ENCODE peak calls at places on chromosomes 13 and 19, in nine cellular contexts. O is IMR-90; T is CD4-positive, alpha-beta memory T cell; B is DND-41; L is RWPE1; C is breast epithelium; X is HL-60; K is substantia nigra; E is spleen. Y is an unnamed sample.

GRCh38 chr13:53901593-53901992 is 873.0 kb downstream of the OLFM4 start:
- DNase-seq in T (no peak), E (no peak), X (no peak), B (no peak), O (no peak), L (no peak), K (no peak), C (no peak), Y (no peak)

GRCh38 chr13:19955873-19956559 is 2.5 kb upstream of the ZMYM2 start:
- DNase-seq in X (no peak), O (no peak), E (no peak), C (no peak), L (no peak), K (no peak), T (no peak), B (no peak), Y (no peak)

GRCh38 chr13:73816702-73817101 is 317.5 kb downstream of the KLF12 start:
- DNase-seq in B (no peak), T (no peak), K (no peak), E (no peak), C (no peak), L (peak; percentile 24), X (no peak), O (no peak), Y (no peak)

GRCh38 chr13:102721800-102722231 is 27.0 kb upstream of the METTL21C start:
- DNase-seq in X (no peak), K (peak; percentile 21), E (no peak), B (no peak), T (no peak), C (no peak), O (no peak), L (no peak), Y (no peak)

GRCh38 chr19:9306443-9306842 is 3.2 kb downstream of the ZNF699 start:
- DNase-seq in C (no peak), L (peak; percentile 3), X (no peak), T (no peak), O (peak; percentile 76), K (no peak), B (no peak), E (no peak), Y (no peak)

GRCh38 chr19:808176-808741 is 11.0 kb downstream of the PTBP1 start:
- DNase-seq in K (no peak), X (peak; percentile 44), C (no peak), E (no peak), O (no peak), T (no peak), B (no peak), L (no peak), Y (no peak)

GRCh38 chr19:33513424-33513823 is 8.2 kb downstream of the PEPD start:
- DNase-seq in B (no peak), K (no peak), L (no peak), X (no peak), T (no peak), C (no peak), E (no peak), O (no peak), Y (no peak)

GRCh38 chr19:38515906-38516305 is 82.4 kb downstream of the RYR1 start:
- DNase-seq in E (no peak), K (no peak), L (no peak), X (no peak), T (no peak), B (no peak), O (no peak), C (no peak), Y (no peak)

GRCh38 chr13:64529874-64530485 is 2700.2 kb downstream of the PCDH9 start:
- DNase-seq in C (no peak), T (no peak), X (no peak), E (no peak), L (peak; percentile 28), B (peak; percentile 11), K (no peak), O (no peak), Y (no peak)

GRCh38 chr13:102799544-102800144 is 725 bp downstream of the BIVM start:
- DNase-seq in L (peak; percentile 13), X (no peak), C (no peak), E (peak; percentile 84), B (no peak), T (peak; percentile 27), K (peak; percentile 57), O (peak; percentile 5), Y (no peak)

GRCh38 chr19:4851551-4852290 is 15.7 kb downstream of the PLIN3 start:
- DNase-seq in K (peak; percentile 62), T (peak; percentile 63), C (peak; percentile 45), X (no peak), B (peak; percentile 75), O (peak; percentile 42), E (peak; percentile 90), L (peak; percentile 44), Y (peak; percentile 58)

GRCh38 chr13:97121894-97122293 is 100.2 kb upstream of the MBNL2 start:
- DNase-seq in L (no peak), O (peak; percentile 54), T (no peak), C (no peak), X (no peak), B (no peak), K (no peak), E (no peak), Y (no peak)

GRCh38 chr19:58476498-58477015 is 405 bp downstream of the ZNF446 start:
- DNase-seq in K (no peak), L (no peak), X (no peak), C (no peak), T (no peak), B (peak; percentile 33), E (no peak), O (no peak), Y (no peak)

GRCh38 chr19:11964858-11965645 is at the start of gene ZNF763:
- DNase-seq in T (peak; percentile 93), K (peak; percentile 80), X (no peak), B (peak; percentile 92), C (peak; percentile 93), L (peak; percentile 83), O (peak; percentile 75), E (peak; percentile 98), Y (peak; percentile 83)

GRCh38 chr19:48290923-48291700 is 21.2 kb downstream of the ZNF114 start:
- DNase-seq in X (peak; percentile 40), E (peak; percentile 91), O (peak; percentile 81), T (peak; percentile 47), B (peak; percentile 51), L (peak; percentile 83), C (peak; percentile 66), K (peak; percentile 69), Y (peak; percentile 79)

GRCh38 chr13:24002206-24002815 is 105.0 kb upstream of the C1QTNF9B start:
- DNase-seq in X (no peak), L (no peak), O (no peak), B (no peak), E (no peak), K (no peak), C (no peak), T (no peak), Y (no peak)

GRCh38 chr19:19661675-19662251 is 1.7 kb downstream of the ATP13A1 start:
- DNase-seq in T (peak; percentile 77), O (no peak), C (no peak), E (peak; percentile 79), B (peak; percentile 39), L (no peak), K (no peak), X (peak; percentile 88), Y (no peak)

GRCh38 chr13:32254916-32255743 is 60.0 kb downstream of the ZAR1L start:
- DNase-seq in X (no peak), O (no peak), C (no peak), T (no peak), B (no peak), L (peak; percentile 17), K (no peak), E (no peak), Y (no peak)

GRCh38 chr19:32599736-32600157 is 18.8 kb downstream of the PDCD5 start:
- DNase-seq in K (peak; percentile 3), O (peak; percentile 69), X (no peak), L (peak; percentile 52), T (peak; percentile 40), B (peak; percentile 46), E (no peak), C (no peak), Y (peak; percentile 63)

GRCh38 chr19:32809254-32809653 is 60.3 kb downstream of the SLC7A9 start:
- DNase-seq in X (no peak), E (no peak), B (no peak), O (no peak), T (no peak), C (no peak), L (no peak), K (no peak), Y (no peak)

GRCh38 chr19:14495678-14496028 is 274 bp downstream of the GIPC1 start:
- DNase-seq in L (no peak), T (no peak), X (no peak), C (no peak), B (no peak), O (no peak), K (no peak), E (no peak), Y (no peak)
- H3K27ac ChIP-seq in L (peak overlapping the region; percentile 87), T (peak overlapping the region; percentile 63), X (no peak overlapping the region), C (peak overlapping the region; percentile 87), B (peak overlapping the region; percentile 2), O (peak overlapping the region; percentile 62), K (peak overlapping the region; percentile 85), E (peak overlapping the region; percentile 64), Y (peak overlapping the region; percentile 80)

DNA sequence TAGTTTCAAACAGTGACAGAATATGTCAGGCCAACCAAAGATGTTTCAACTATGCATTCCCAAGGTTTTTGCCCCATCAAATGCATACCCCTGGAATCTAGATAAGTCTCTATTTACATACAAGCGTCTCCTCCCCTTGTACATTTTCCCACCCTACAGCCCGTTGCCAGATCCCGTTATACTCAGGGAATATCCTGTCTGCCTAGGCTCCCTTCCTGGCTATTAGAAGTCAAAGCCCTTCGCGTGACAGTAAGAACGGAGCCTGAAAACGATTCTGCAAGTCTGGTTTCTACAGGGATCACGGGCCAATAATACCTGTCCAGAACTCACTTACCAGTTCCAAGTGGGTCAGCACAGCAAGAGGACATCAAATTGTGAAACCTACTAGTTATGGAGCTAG is 134.8 kb downstream of the LACC1 start:
- DNase-seq in L (no peak), C (no peak), X (no peak), K (no peak), E (no peak), B (no peak), T (no peak), O (no peak), Y (no peak)
- H3K27ac ChIP-seq in L (no peak overlapping the region), C (no peak overlapping the region), X (no peak overlapping the region), K (no peak overlapping the region), E (no peak overlapping the region), B (no peak overlapping the region), T (no peak overlapping the region), O (no peak overlapping the region), Y (no peak overlapping the region)

DNA sequence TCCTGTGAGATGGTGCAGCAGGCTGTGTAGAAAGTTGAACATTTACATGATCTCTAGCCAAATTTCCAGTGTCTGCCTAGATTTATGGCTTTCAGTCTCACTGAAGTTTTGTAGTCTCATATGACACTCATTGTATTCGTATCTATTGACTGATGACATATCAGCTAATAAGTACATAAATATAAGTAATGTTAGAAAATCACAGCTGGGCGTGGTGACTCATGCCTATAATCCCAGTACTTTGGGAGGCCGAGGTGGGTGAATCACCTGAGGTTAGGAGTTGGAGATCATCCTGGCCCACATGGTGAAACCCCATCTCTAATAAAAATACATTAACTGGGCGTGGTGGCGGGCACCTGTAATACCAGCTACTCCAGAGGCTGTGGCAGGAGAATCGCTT is 54.7 kb upstream of the HTR2A start:
- DNase-seq in T (no peak), L (peak; percentile 67), C (no peak), B (no peak), X (no peak), O (no peak), E (no peak), K (no peak), Y (no peak)
- H3K27ac ChIP-seq in T (no peak overlapping the region), L (no peak overlapping the region), C (no peak overlapping the region), B (no peak overlapping the region), X (no peak overlapping the region), O (no peak overlapping the region), E (no peak overlapping the region), K (no peak overlapping the region), Y (no peak overlapping the region)

GRCh38 chr13:75411924-75412537 is 69.9 kb downstream of the TBC1D4 start:
- DNase-seq in E (no peak), K (no peak), X (no peak), T (no peak), C (no peak), O (no peak), B (no peak), L (no peak), Y (no peak)
- H3K27ac ChIP-seq in E (no peak overlapping the region), K (no peak overlapping the region), X (no peak overlapping the region), T (no peak overlapping the region), C (no peak overlapping the region), O (no peak overlapping the region), B (no peak overlapping the region), L (no peak overlapping the region), Y (no peak overlapping the region)

Y was measured in naive thymus-derived CD4-positive, alpha-beta T cell.